ENCODE peak calls at places on chromosomes 13 and 19, in six cellular contexts. C, M, I, O, A and K are unnamed samples.

GRCh38 chr13:43389573-43389972 is 366.2 kb downstream of the DNAJC15 start:
- DNase-seq in C (no peak), O (no peak), I (no peak), A (no peak), M (no peak), K (no peak)

GRCh38 chr19:4639531-4640246 is 373 bp downstream of the TNFAIP8L1 start:
- DNase-seq in A (peak), M (no peak), O (no peak), C (no peak), I (no peak), K (no peak)

GRCh38 chr19:17081672-17082630 is 6.4 kb downstream of the MYO9B start:
- DNase-seq in M (no peak), O (no peak), I (no peak), C (no peak), A (no peak), K (no peak)

GRCh38 chr19:10111405-10111811 is at the start of gene P2RY11:
- DNase-seq in I (no peak), M (no peak), O (no peak), A (no peak), C (no peak), K (no peak)

GRCh38 chr13:68304287-68304893 is 1074.3 kb upstream of the PCDH9 start:
- DNase-seq in A (no peak), I (no peak), C (no peak), O (peak), M (no peak), K (no peak)

GRCh38 chr19:41447732-41448332 is 4.9 kb downstream of the ERICH4 start:
- DNase-seq in C (no peak), O (no peak), M (no peak), I (no peak), A (no peak), K (no peak)

GRCh38 chr19:13920940-13921744 is 15.1 kb downstream of the CC2D1A start:
- DNase-seq in M (no peak), C (no peak), O (no peak), A (no peak), I (peak), K (no peak)

GRCh38 chr13:33649212-33649917 is 168.6 kb upstream of the RFC3 start:
- DNase-seq in O (no peak), I (no peak), A (no peak), C (no peak), M (no peak), K (no peak)

GRCh38 chr13:109700176-109700575 is 86.2 kb downstream of the IRS2 start:
- DNase-seq in M (peak), I (no peak), O (peak), C (no peak), A (peak), K (no peak)

GRCh38 chr19:29122185-29122584 is 90.8 kb downstream of the UQCRFS1 start:
- DNase-seq in I (no peak), A (no peak), O (no peak), C (no peak), M (no peak), K (no peak)

GRCh38 chr13:67148219-67148583 is 81.9 kb downstream of the PCDH9 start:
- DNase-seq in I (no peak), A (no peak), M (no peak), C (no peak), O (no peak), K (no peak)

GRCh38 chr13:113023217-113023597 is 54.2 kb downstream of the MCF2L start:
- DNase-seq in M (no peak), C (no peak), A (no peak), O (no peak), I (no peak), K (no peak)

GRCh38 chr19:28019901-28020300 is 1193.0 kb downstream of the UQCRFS1 start:
- DNase-seq in C (no peak), M (no peak), A (no peak), O (no peak), I (no peak), K (no peak)

GRCh38 chr13:44210525-44210924 is 163.1 kb upstream of the SERP2 start:
- DNase-seq in I (no peak), M (no peak), A (no peak), C (no peak), O (no peak), K (no peak)

GRCh38 chr13:28171266-28171665 is 32.9 kb downstream of the PAN3 start:
- DNase-seq in C (no peak), I (no peak), M (no peak), A (no peak), O (no peak), K (no peak)

GRCh38 chr13:97332725-97333124 is 101.2 kb upstream of the RAP2A start:
- DNase-seq in M (no peak), A (no peak), O (no peak), C (no peak), I (no peak), K (no peak)

GRCh38 chr19:38263696-38264485 is 482 bp upstream of the SPINT2 start:
- DNase-seq in A (peak), I (peak), C (no peak), O (peak), M (peak), K (no peak)

GRCh38 chr13:33728271-33729037 is 89.5 kb upstream of the RFC3 start:
- DNase-seq in A (no peak), I (no peak), O (no peak), C (no peak), M (peak), K (no peak)

GRCh38 chr13:87527036-87527435 is 144.1 kb upstream of the SLITRK5 start:
- DNase-seq in A (no peak), M (no peak), C (no peak), I (no peak), O (no peak), K (no peak)

GRCh38 chr19:7605490-7606222 is 10.0 kb downstream of the CAMSAP3 start:
- DNase-seq in A (peak), I (peak), O (peak), C (no peak), M (no peak), K (no peak)

GRCh38 chr19:18002347-18002850 is 5.6 kb upstream of the ARRDC2 start:
- DNase-seq in A (no peak), O (no peak), I (no peak), C (no peak), M (no peak), K (no peak)

GRCh38 chr19:858868-859843 is at the start of gene CFD:
- DNase-seq in C (no peak), I (no peak), M (no peak), O (no peak), A (peak), K (no peak)

GRCh38 chr13:71089105-71089504 is 777.9 kb downstream of the DACH1 start:
- DNase-seq in C (no peak), O (no peak), I (no peak), M (no peak), A (no peak), K (no peak)

GRCh38 chr19:21094347-21095025 is 12.5 kb downstream of the ZNF714 start:
- DNase-seq in I (no peak), A (no peak), C (no peak), O (no peak), M (no peak), K (no peak)

GRCh38 chr19:53086949-53087348 is 16.3 kb downstream of the ZNF160 start:
- DNase-seq in O (no peak), C (no peak), M (peak), A (no peak), I (no peak), K (no peak)

GRCh38 chr19:40862333-40862732 is 12.1 kb upstream of the CYP2A6 start:
- DNase-seq in I (no peak), O (peak), M (no peak), A (no peak), C (no peak), K (no peak)

GRCh38 chr19:56980864-56981263 is 138.9 kb upstream of the USP29 start:
- DNase-seq in I (no peak), C (no peak), O (no peak), A (no peak), M (no peak), K (no peak)

GRCh38 chr13:112545866-112546265 is 42.1 kb downstream of the TUBGCP3 start:
- DNase-seq in M (no peak), C (no peak), O (no peak), A (no peak), I (no peak), K (no peak)

DNA sequence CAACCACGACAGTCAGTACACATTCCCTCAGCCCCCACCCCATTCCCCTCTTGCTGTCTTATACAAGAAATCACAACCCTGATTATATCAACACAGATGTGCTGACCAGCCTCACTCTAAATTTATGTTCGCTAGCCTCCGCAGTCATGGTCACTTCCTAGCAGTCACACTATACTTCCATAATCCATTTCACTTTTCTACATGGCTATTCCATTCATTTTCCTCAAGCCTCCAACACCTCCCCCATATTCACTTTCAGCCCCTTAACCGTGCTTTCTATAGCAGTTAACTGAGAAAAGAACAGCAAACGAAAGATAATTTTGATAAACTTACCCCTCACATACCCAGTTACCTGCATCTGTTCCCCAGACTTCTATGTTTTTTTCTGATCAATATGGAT is 8.4 kb downstream of the LSM14A start:
- DNase-seq in C (no peak), O (no peak), M (no peak), A (no peak), I (no peak), K (no peak)
- TF ChIP-seq CTCF in C (no peak), O (no peak), M (no peak), A (no peak), I (no peak), K (no peak)

GRCh38 chr13:39144941-39145533 is 106.8 kb downstream of the NHLRC3 start:
- DNase-seq in O (peak), A (peak), I (peak), M (peak), C (peak), K (no peak)
- TF ChIP-seq CTCF in O (peak), A (peak), I (peak), M (peak), C (peak), K (no peak)

GRCh38 chr13:30039506-30039905 is 189.1 kb upstream of the UBL3 start:
- DNase-seq in A (no peak), M (no peak), I (no peak), C (no peak), O (no peak), K (no peak)

GRCh38 chr13:30037766-30038165 is 187.3 kb upstream of the UBL3 start:
- DNase-seq in O (no peak), I (no peak), C (no peak), M (no peak), A (no peak), K (no peak)

GRCh38 chr13:30037306-30037705 is 186.9 kb upstream of the UBL3 start:
- DNase-seq in M (no peak), O (no peak), I (peak), A (no peak), C (no peak), K (no peak)

GRCh38 chr13:30042272-30042671 is 191.9 kb upstream of the UBL3 start:
- DNase-seq in M (no peak), I (no peak), O (no peak), A (no peak), C (no peak), K (no peak)

DNA sequence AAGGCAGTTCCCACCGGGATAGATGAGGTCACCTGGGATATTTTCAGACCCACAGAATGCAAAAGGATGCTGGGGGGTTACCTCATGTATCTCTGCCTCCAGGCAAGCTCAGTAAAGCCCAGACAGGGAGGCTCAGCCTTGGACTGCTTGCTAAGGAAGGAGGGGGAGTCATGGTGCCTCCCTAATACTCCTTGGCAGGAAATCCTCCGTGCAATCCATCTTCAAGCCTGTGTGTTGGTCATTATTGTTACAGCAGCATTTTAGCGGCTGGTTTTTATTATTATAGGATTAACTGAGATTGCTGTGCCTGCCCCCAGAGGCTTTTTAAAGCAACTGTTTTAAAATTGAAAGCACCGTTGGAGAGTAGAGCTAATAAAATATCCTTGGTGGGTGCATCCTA is 188.5 kb upstream of the UBL3 start:
- DNase-seq in O (no peak), C (no peak), I (no peak), A (no peak), M (no peak), K (no peak)
- TF ChIP-seq CTCF in O (no peak), C (no peak), I (no peak), A (no peak), M (no peak), K (no peak)

GRCh38 chr13:30618938-30619289 is 1.2 kb downstream of the USPL1 start:
- DNase-seq in M (no peak), C (no peak), O (no peak), I (no peak), A (no peak), K (no peak)

GRCh38 chr13:30618186-30618937 is 642 bp downstream of the USPL1 start:
- DNase-seq in C (no peak), M (no peak), O (peak), I (no peak), A (no peak), K (no peak)

GRCh38 chr13:30617315-30618185 is at the start of gene USPL1:
- DNase-seq in M (peak), O (peak), C (peak), I (peak), A (peak), K (peak)

GRCh38 chr13:30616927-30617314 is 799 bp upstream of the USPL1 start:
- DNase-seq in A (peak), I (no peak), C (no peak), O (peak), M (peak), K (peak)

DNA sequence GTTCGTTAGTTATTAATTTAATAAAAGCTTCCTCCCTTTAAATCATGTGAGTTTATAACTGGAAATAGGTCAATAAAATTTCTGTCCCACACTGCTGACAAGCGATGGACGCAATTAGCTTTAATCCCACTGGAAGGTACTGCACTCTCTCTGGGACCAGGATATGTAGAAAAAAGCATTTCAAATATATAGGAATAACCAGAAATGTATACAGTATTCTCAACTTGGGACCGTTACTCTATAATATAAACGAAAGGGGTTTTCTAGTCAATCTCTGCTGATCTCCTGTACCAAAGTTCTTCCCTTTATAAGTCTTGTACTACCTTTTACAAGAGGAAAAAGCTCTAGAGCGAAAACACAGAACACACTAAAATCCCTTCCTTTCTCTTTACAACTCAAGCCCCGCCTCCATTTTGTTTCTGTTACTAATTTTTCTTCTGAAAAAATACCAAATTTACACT is 1.8 kb upstream of the USPL1 start:
- DNase-seq in M (no peak), A (no peak), O (no peak), I (no peak), C (no peak), K (no peak)
- TF ChIP-seq CTCF in M (no peak), A (no peak), O (no peak), I (no peak), C (no peak), K (no peak)

GRCh38 chr13:47310376-47310775 is 413.5 kb upstream of the HTR2A start:
- DNase-seq in C (no peak), I (no peak), M (no peak), O (no peak), A (no peak), K (no peak)
- TF ChIP-seq CTCF in C (no peak), I (no peak), M (no peak), O (no peak), A (no peak), K (no peak)

GRCh38 chr13:31409678-31410356 is 210.0 kb downstream of the B3GLCT start:
- DNase-seq in A (peak), I (no peak), M (no peak), C (no peak), O (no peak), K (no peak)
- TF ChIP-seq CTCF in A (no peak), I (peak), M (no peak), C (no peak), O (no peak), K (no peak)

DNA sequence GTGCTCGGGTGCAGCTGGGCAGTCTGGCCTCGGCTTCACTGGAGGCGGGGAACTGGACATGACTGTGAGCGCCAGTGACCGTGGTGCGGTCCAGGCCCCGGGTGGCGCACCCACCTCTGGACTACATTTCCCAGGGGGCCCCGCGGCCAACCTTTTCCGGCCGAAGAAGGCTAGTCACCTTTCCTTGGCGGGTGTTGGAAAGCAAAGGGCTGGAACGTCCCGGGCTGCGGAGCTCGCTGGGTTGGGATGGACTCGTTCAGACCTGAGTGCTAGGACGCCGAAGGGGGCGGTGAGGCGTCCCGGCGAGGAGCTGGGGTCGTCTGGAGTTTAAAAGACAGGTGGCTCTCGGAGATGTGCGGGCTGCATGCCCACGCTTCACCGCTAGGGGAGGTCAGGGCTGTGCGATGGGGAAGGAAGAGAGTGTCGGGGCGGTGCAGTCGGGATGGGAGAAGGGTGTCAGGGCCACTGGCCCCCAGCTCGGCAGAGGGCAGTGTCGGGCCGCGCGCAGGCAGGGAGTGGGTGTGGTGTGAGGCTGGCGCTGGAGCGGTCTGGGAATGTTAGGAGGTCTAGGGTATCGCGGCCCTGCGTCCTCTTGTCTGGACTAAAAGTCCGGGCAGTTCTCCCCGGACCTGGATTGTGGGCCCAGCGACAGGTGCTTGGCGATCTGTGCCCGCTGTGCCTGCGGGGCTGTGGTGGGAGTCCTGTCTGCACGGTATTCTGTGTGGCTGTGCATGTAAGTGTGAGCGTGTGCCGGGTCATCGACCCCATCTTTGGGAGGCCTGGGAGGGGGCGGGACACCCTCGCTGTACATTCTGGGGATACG is 57.1 kb downstream of the ZNF568 start:
- DNase-seq in M (peak), A (peak), I (peak), O (no peak), C (peak), K (peak)
- TF ChIP-seq CTCF in M (peak), A (peak), I (no peak), O (no peak), C (peak), K (peak)